ENCODE peak calls at places on chromosomes 4 and X, in six cellular contexts. B is cardiac muscle cell; R is activated CD8-positive, alpha-beta T cell treated with anti-CD3 and anti-CD28 coated beads for 36 hours; O is endothelial cell; N is hepatocyte; K is right lobe of liver. X is an unnamed sample.

GRCh38 chr4:85756938-85757337 is 282.0 kb downstream of the ARHGAP24 start:
- DNase-seq in B (peak; percentile 80), K (no peak), N (peak; percentile 40), R (no peak), O (peak; percentile 30), X (peak; percentile 23)

GRCh38 chr4:119105605-119106004 is 30.0 kb upstream of the MYOZ2 start:
- DNase-seq in O (no peak), R (no peak), K (no peak), N (no peak), B (peak; percentile 30), X (peak; percentile 43)

GRCh38 chr4:144582105-144582850 is 63.7 kb upstream of the HHIP start:
- DNase-seq in R (no peak), B (no peak), O (no peak), K (no peak), N (no peak), X (no peak)

GRCh38 chrX:36436286-36436860 is 516.8 kb downstream of the CFAP47 start:
- DNase-seq in O (no peak), B (no peak), R (no peak), N (no peak), K (no peak), X (no peak)

GRCh38 chrX:110021180-110022022 is 18.5 kb downstream of the TMEM164 start:
- DNase-seq in O (no peak), B (peak; percentile 55), K (no peak), R (no peak), N (no peak), X (no peak)

GRCh38 chr4:36196145-36196925 is 48.0 kb downstream of the ARAP2 start:
- DNase-seq in R (no peak), B (no peak), N (no peak), O (no peak), K (no peak), X (no peak)

GRCh38 chr4:601612-602558 is 23.5 kb upstream of the PDE6B start:
- DNase-seq in K (no peak), R (no peak), B (no peak), N (no peak), O (no peak), X (no peak)

GRCh38 chr4:4867745-4868505 is 8.5 kb downstream of the MSX1 start:
- DNase-seq in O (no peak), R (no peak), K (no peak), B (no peak), N (peak; percentile 33), X (no peak)

GRCh38 chrX:23668335-23668734 is 1.0 kb downstream of the PRDX4 start:
- DNase-seq in N (no peak), K (no peak), R (no peak), B (no peak), O (no peak), X (peak; percentile 4)

GRCh38 chr4:52841707-52842456 is 20.2 kb upstream of the RASL11B start:
- DNase-seq in R (no peak), N (no peak), K (no peak), B (peak; percentile 71), O (no peak), X (no peak)

GRCh38 chr4:93228021-93228420 is 600.5 kb upstream of the ATOH1 start:
- DNase-seq in B (no peak), N (no peak), K (no peak), O (no peak), R (no peak), X (no peak)
- TF ChIP-seq CTCF in B (no peak), N (no peak), K (no peak), O (no peak), R (no peak), X (no peak)

GRCh38 chr4:15349426-15349825 is 78.4 kb upstream of the C1QTNF7 start:
- DNase-seq in K (no peak), R (no peak), N (no peak), O (no peak), B (peak; percentile 29), X (no peak)
- TF ChIP-seq CTCF in K (no peak), R (no peak), N (no peak), O (no peak), B (no peak), X (no peak)

DNA sequence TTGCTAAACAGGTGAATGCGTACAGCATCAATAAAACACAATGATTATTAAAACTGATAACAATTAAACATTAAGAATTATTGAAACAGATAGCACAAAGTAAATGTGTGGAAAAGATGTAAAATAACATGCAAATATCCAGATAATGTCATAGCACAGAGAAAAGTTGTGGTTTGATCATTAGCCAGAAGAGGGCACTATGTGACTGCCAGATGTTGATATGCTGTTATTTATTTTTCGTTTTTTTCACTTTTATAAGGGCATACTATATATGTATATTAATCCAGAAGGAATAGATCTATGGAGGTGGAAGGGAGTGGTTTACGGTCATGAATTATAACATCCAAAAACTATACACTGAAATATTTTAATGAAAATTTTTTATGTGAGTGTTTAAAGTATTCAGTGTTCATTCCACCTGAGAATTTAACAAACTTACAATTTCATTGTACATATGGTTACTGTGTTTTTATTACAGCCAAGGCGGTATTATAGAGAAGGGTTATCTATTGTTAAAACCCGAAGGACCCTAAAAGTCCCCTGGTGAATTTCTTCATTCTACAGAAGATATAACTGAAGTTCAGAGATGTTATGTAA is 211.9 kb upstream of the UGT8 start:
- DNase-seq in R (peak; percentile 4), B (peak; percentile 62), N (peak; percentile 53), K (no peak), O (peak; percentile 35), X (peak; percentile 36)
- TF ChIP-seq CTCF in R (peak; percentile 80), B (peak; percentile 61), N (peak; percentile 93), K (peak; percentile 73), O (peak; percentile 79), X (peak; percentile 20)

GRCh38 chrX:83008415-83008814 is 499.7 kb upstream of the POU3F4 start:
- DNase-seq in R (no peak), N (peak; percentile 6), B (no peak), O (no peak), K (no peak), X (peak; percentile 9)
- TF ChIP-seq CTCF in R (peak; percentile 38), N (peak; percentile 35), B (no peak), O (peak; percentile 67), K (peak; percentile 60), X (no peak)

DNA sequence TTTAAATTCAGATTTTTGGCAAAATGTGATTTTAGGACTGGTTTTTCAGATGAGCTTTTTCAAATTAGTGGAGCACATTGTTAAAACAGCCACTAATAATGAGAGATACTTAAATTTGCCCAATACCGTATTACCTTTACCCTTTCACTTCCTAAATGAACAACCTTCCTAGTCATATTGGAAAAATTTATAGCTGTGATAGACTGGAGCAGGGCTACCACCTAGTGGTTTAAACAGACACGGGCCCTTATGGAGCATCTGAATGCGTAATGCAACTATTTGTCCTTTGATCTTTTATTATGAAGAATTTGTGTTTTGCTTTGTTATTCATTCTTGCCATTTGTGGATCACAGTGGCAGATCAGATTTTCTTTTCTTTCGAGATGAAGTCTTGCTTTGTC is 72.7 kb downstream of the KDM6A start:
- DNase-seq in K (no peak), B (no peak), O (no peak), N (no peak), R (peak; percentile 13), X (peak; percentile 3)
- TF ChIP-seq CTCF in K (peak; percentile 59), B (no peak), O (no peak), N (no peak), R (no peak), X (no peak)

GRCh38 chr4:8601556-8601955 is 9.0 kb downstream of the CPZ start:
- DNase-seq in R (no peak), B (no peak), N (no peak), K (no peak), O (no peak), X (no peak)

GRCh38 chr4:8603931-8604330 is 11.4 kb downstream of the CPZ start:
- DNase-seq in R (no peak), O (no peak), N (no peak), K (no peak), B (no peak), X (no peak)

GRCh38 chr4:8601086-8601485 is 8.5 kb downstream of the CPZ start:
- DNase-seq in R (no peak), N (no peak), K (no peak), O (no peak), B (no peak), X (no peak)

GRCh38 chr4:8600686-8601085 is 8.1 kb downstream of the CPZ start:
- DNase-seq in R (no peak), N (no peak), B (no peak), O (no peak), K (no peak), X (no peak)

GRCh38 chr4:8602686-8603430 is 10.3 kb downstream of the CPZ start:
- DNase-seq in R (no peak), N (no peak), K (no peak), B (no peak), O (no peak), X (peak; percentile 63)
- TF ChIP-seq CTCF in R (no peak), N (no peak), K (no peak), B (no peak), O (no peak), X (no peak)

DNA sequence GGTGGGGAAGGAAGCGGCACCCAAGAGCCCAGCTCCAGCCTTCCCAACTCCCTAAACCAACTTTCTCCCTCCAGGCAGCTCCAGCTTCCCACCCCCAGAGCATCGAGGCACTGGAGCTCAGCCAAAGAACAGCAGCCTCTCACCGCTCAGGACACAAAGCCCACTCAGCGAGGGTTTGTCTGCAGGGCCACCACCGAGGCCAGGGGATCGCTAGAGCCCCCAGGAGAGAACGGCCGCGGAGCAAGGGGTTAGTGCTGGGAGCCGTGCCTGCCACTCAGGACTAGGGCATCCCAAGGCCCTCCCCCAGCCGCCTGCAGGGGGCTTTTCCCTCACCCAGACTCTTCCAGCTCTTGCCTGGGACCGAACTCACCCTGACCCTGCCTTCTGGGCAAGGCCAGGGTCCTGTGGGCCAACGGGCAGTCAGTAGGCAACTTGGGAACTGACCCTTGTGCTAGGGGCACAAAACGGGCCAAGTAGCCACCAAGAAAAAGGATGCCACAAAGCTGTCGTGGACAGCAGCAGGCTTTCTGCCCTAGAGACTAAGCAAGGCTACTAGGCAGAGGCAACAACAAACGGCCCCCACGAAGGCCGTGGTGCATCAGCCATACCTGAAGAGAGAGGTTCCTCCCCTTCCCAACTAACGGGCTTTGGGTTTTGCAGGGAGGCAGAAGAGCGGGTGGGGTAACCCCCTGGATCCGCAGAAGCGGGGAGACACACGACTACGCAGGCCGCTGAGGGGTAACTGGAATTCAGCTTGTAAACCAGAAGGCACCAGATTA is 2.3 kb downstream of the HCFC1 start:
- DNase-seq in N (no peak), K (no peak), R (no peak), B (peak; percentile 5), O (no peak), X (peak; percentile 57)
- TF ChIP-seq CTCF in N (no peak), K (no peak), R (no peak), B (no peak), O (no peak), X (no peak)

DNA sequence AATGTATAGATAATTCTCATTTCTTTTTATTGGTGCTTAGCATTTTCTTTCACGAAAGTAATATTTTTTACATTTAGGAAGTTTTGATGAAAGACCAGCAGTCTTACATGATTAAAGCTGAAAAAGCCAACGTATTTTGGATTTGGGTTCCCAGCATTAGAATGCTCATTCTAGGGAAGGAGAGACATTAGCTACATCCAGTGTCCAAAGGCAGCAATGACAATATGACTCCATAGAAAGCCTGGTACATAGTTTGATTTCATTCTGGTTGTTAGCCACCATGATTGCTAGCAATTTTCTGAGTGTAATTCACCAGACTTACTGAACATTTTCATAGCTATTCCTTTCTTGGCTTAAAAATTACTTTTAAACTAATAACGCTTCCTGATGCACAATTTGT is 1397.5 kb downstream of the PCDH7 start:
- DNase-seq in O (no peak), N (no peak), K (no peak), B (no peak), R (no peak), X (no peak)
- TF ChIP-seq CTCF in O (no peak), N (peak; percentile 11), K (no peak), B (no peak), R (no peak), X (no peak)

X was measured in NB4.